ENCODE peak calls at places on chromosome 15, in four cellular contexts. N is adrenal gland, H is PC-3, R is uterus. Y is an unnamed sample.
A peak's percentile ranks its signal among the peaks of the same experiment; 100 is the strongest.

GRCh38 chr15:71730277-71731144 is 79.8 kb upstream of the NR2E3 start:
- DNase-seq in N (peak; percentile 65), R (peak; percentile 71), H (peak; percentile 76), Y (peak; percentile 28)

GRCh38 chr15:80003171-80003570 is 32.2 kb upstream of the BCL2A1 start:
- DNase-seq in N (no peak), H (no peak), R (no peak), Y (no peak)

GRCh38 chr15:42084465-42085235 is 9.7 kb downstream of the PLA2G4D start:
- DNase-seq in R (peak; percentile 32), N (peak; percentile 84), H (peak; percentile 95), Y (peak; percentile 90)

GRCh38 chr15:63030101-63030528 is 12.4 kb upstream of the TPM1 start:
- DNase-seq in R (no peak), N (no peak), H (no peak), Y (no peak)

GRCh38 chr15:51302480-51302879 is 35.9 kb downstream of the CYP19A1 start:
- DNase-seq in H (no peak), R (no peak), N (no peak), Y (no peak)

GRCh38 chr15:66498501-66499386 is 1.2 kb upstream of the SNAPC5 start:
- DNase-seq in R (no peak), N (no peak), H (peak; percentile 50), Y (no peak)

GRCh38 chr15:42608110-42608531 is 32.7 kb downstream of the STARD9 start:
- DNase-seq in N (no peak), R (no peak), H (no peak), Y (no peak)

GRCh38 chr15:84079885-84080777 is 155.4 kb upstream of the GOLGA6L4 start:
- DNase-seq in N (peak; percentile 22), H (no peak), R (peak; percentile 12), Y (no peak)

GRCh38 chr15:58459562-58459961 is 27.8 kb downstream of the LIPC start:
- DNase-seq in N (no peak), H (peak; percentile 40), R (peak; percentile 60), Y (no peak)

GRCh38 chr15:70974004-70974832 is 81.6 kb downstream of the LRRC49 start:
- DNase-seq in H (peak; percentile 72), R (no peak), N (no peak), Y (peak; percentile 52)

GRCh38 chr15:44706946-44707636 is 4.0 kb downstream of the PATL2 start:
- DNase-seq in R (no peak), H (peak; percentile 85), N (no peak), Y (peak; percentile 80)

GRCh38 chr15:96887730-96888129 is 557.2 kb downstream of the NR2F2 start:
- DNase-seq in N (no peak), R (no peak), H (peak; percentile 20), Y (peak; percentile 43)

GRCh38 chr15:94937243-94937642 is 705.9 kb downstream of the MCTP2 start:
- DNase-seq in H (no peak), R (no peak), N (no peak), Y (no peak)

GRCh38 chr15:81336568-81336967 is 12.6 kb upstream of the STARD5 start:
- DNase-seq in R (no peak), H (peak; percentile 64), N (no peak), Y (peak; percentile 19)

GRCh38 chr15:45429974-45430792 is 51.8 kb upstream of the GATM start:
- DNase-seq in H (peak; percentile 70), N (peak; percentile 80), R (peak; percentile 39), Y (no peak)

GRCh38 chr15:69629631-69630161 is 177.1 kb downstream of the RPLP1 start:
- DNase-seq in R (no peak), N (no peak), H (no peak), Y (no peak)
- TF ChIP-seq CTCF in R (no peak), N (no peak), H (no peak), Y (no peak)

GRCh38 chr15:89389841-89390603 is 55.4 kb upstream of the POLG start:
- DNase-seq in N (no peak), H (no peak), R (no peak), Y (no peak)
- H3K27me3 ChIP-seq in N (peaks cover 14% of the 10 kb centered on the region), H (no peaks in the 10 kb centered on the region), R (no peaks in the 10 kb centered on the region), Y (peaks cover 93% of the 10 kb centered on the region)

GRCh38 chr15:68362537-68363126 is 69.3 kb downstream of the ITGA11 start:
- DNase-seq in H (no peak), R (no peak), N (no peak), Y (no peak)
- H3K4me1 ChIP-seq in H (no peaks in the 10 kb centered on the region), R (no peaks in the 10 kb centered on the region), N (no peaks in the 10 kb centered on the region), Y (no peaks in the 10 kb centered on the region)

GRCh38 chr15:40744810-40745152 is 10.3 kb downstream of the RMDN3 start:
- DNase-seq in N (no peak), R (no peak), H (no peak), Y (no peak)

GRCh38 chr15:40743466-40743865 is 11.6 kb downstream of the RMDN3 start:
- DNase-seq in R (no peak), N (no peak), H (no peak), Y (no peak)

GRCh38 chr15:40746916-40747418 is 8.1 kb downstream of the RMDN3 start:
- DNase-seq in H (no peak), N (no peak), R (no peak), Y (no peak)

GRCh38 chr15:40747685-40748631 is 7.1 kb downstream of the RMDN3 start:
- DNase-seq in N (no peak), R (no peak), H (no peak), Y (no peak)

DNA sequence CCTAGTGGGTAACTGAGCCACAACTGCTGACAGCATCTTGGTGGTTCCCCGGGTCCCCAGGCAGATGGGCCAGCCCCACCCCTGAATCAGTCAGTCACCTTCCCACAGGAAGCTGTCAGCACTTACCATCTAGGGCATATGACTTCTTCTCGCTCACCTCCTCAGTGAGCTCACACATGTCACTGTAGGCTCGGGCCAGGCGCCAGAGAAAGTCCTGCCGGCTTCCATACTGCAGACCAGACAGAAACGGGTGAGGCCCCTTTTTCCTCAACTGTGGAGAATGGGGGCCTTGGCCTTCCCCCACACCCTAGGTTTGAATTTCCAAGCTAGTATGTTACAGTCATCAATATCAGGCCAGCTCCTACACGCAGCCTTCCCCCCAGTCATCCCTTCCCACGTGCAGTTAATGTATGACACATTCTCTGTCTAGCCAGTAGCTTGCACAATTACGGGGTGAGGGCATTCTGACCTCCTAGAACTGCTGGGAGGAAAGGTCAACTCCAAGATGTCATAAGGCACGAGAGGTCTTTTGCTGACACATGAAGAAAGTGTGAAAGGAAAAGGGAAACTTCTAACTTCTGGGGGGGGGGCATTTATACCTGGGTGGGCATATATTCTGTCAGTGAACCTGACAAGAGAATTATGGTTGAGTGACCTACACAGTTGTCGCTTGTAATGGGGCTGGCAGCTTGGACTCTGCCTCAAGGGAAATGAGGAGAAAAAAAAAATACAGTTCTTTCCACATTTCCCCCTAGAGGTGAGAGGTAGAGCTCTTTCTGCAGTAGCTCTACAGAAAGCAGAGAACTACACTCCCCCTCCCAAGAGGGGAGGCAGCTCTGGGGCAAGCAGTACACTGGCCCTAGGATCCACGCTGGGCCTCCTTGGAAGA is 10.9 kb downstream of the RMDN3 start:
- DNase-seq in H (no peak), R (no peak), N (no peak), Y (peak; percentile 80)
- TF ChIP-seq CTCF in H (peak; percentile 24), R (no peak), N (no peak), Y (no peak)

GRCh38 chr15:29554531-29554930 is 267.7 kb downstream of the TJP1 start:
- DNase-seq in H (no peak), R (no peak), N (no peak), Y (no peak)

GRCh38 chr15:29548006-29548405 is 274.3 kb downstream of the TJP1 start:
- DNase-seq in H (no peak), R (no peak), N (no peak), Y (no peak)

GRCh38 chr15:29556385-29556784 is 265.9 kb downstream of the TJP1 start:
- DNase-seq in H (no peak), R (no peak), N (no peak), Y (no peak)

DNA sequence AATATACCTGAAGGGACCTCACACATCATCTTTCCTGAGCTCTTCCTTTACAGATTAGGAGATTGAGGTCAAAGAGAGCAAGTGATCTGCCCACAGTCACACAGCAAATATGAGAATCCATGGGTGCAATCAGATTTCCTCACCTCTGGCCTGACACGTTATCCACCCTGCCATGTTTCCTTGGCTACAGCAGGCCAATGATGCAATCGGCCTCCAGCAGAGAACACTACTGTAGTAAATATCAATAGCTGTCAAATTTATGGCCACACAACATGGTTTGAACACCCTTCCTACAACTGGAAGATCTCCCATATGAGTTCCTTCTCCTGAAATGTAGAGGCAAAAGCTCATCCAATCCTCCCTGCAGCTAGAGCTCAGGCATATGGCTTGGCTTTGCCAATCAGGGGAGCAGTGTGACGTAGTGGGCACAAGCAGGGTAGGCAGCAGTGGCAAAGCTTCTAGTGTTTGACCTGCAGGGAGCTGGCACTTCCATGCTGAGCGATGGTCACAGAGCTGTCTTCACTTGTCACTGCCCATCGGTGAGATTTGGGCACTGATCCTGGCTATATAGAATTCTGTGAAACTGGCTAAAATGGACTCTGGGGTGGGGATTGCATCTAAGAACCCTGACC is 271.3 kb downstream of the TJP1 start:
- DNase-seq in R (no peak), N (no peak), H (no peak), Y (no peak)
- H3K27me3 ChIP-seq in R (no peaks in the 10 kb centered on the region), N (no peaks in the 10 kb centered on the region), H (peaks cover 86% of the 10 kb centered on the region), Y (no peaks in the 10 kb centered on the region)

GRCh38 chr15:25437751-25438600 is 848 bp downstream of the UBE3A start:
- DNase-seq in H (peak; percentile 47), N (peak; percentile 63), R (peak; percentile 28), Y (no peak)
- H3K4me1 ChIP-seq in H (peaks cover 31% of the 10 kb centered on the region), N (peaks cover 10% of the 10 kb centered on the region), R (no peaks in the 10 kb centered on the region), Y (peaks cover 21% of the 10 kb centered on the region)